ENCODE peak calls at places on chromosomes 4 and X, in five cellular contexts. Z is neural progenitor cell, K is A549, A is fibroblast of lung, Y is HCT116. B is an unnamed sample.

GRCh38 chrX:21374163-21374993 is at the start of gene CNKSR2:
- DNase-seq in Z (peak; percentile 80), K (peak; percentile 78), A (peak; percentile 19), Y (no peak), B (no peak)

GRCh38 chrX:153882086-153882498 is 3.9 kb downstream of the L1CAM start:
- DNase-seq in Z (no peak), K (no peak), A (no peak), Y (no peak), B (no peak)

GRCh38 chr4:147830987-147831386 is 99.1 kb downstream of the ARHGAP10 start:
- DNase-seq in Z (no peak), K (peak; percentile 18), A (peak; percentile 63), Y (no peak), B (no peak)

GRCh38 chrX:67612231-67612630 is 68.4 kb downstream of the AR start:
- DNase-seq in Z (no peak), K (peak; percentile 75), A (no peak), Y (no peak), B (no peak)

GRCh38 chr4:185395255-185395955 is at the start of gene LRP2BP:
- DNase-seq in Z (no peak), K (no peak), A (peak; percentile 97), Y (no peak), B (peak; percentile 29)

GRCh38 chr4:154416183-154416543 is 75.4 kb downstream of the DCHS2 start:
- DNase-seq in Z (peak; percentile 68), K (peak; percentile 6), A (peak; percentile 1), Y (no peak), B (peak; percentile 35)

GRCh38 chr4:80608285-80608980 is 272.9 kb downstream of the CFAP299 start:
- DNase-seq in Z (no peak), K (no peak), A (peak; percentile 79), Y (no peak), B (no peak)

GRCh38 chr4:70721747-70722146 is at the start of gene RUFY3:
- DNase-seq in Z (peak; percentile 48), K (no peak), A (peak; percentile 98), Y (no peak), B (no peak)

GRCh38 chr4:100168521-100168920 is 21.7 kb downstream of the DDIT4L start:
- DNase-seq in Z (no peak), K (no peak), A (peak; percentile 30), Y (no peak), B (no peak)

GRCh38 chrX:136577562-136577961 is 45.5 kb downstream of the VGLL1 start:
- DNase-seq in Z (peak; percentile 67), K (peak; percentile 44), A (peak; percentile 55), Y (peak; percentile 24), B (peak; percentile 34)

GRCh38 chr4:91502365-91502764 is 801.4 kb upstream of the GRID2 start:
- DNase-seq in Z (peak; percentile 44), K (no peak), A (no peak), Y (peak; percentile 18), B (no peak)

GRCh38 chr4:154064244-154064643 is 275.4 kb upstream of the SFRP2 start:
- DNase-seq in Z (no peak), K (no peak), A (no peak), Y (no peak), B (no peak)

GRCh38 chr4:135123632-135124031 is 922.0 kb upstream of the PABPC4L start:
- DNase-seq in Z (no peak), K (no peak), A (peak; percentile 54), Y (no peak), B (no peak)

GRCh38 chrX:81377329-81377728 is 175.4 kb downstream of the SH3BGRL start:
- DNase-seq in Z (peak; percentile 4), K (peak; percentile 26), A (peak; percentile 51), Y (no peak), B (peak; percentile 23)

GRCh38 chr4:140296335-140296753 is 77.1 kb upstream of the SCOC start:
- DNase-seq in Z (no peak), K (peak; percentile 17), A (peak; percentile 94), Y (peak; percentile 27), B (no peak)

GRCh38 chr4:45004847-45005565 is 278.6 kb upstream of the GNPDA2 start:
- DNase-seq in Z (no peak), K (no peak), A (no peak), Y (no peak), B (no peak)

GRCh38 chrX:150907474-150907873 is 9.0 kb upstream of the CD99L2 start:
- DNase-seq in Z (no peak), K (no peak), A (no peak), Y (no peak), B (no peak)

GRCh38 chr4:173171098-173171497 is 2.5 kb downstream of the GALNT7 start:
- DNase-seq in Z (peak; percentile 45), K (peak; percentile 38), A (peak; percentile 50), Y (no peak), B (peak; percentile 36)

GRCh38 chr4:121653986-121654385 is 42.8 kb downstream of the ANXA5 start:
- DNase-seq in Z (no peak), K (no peak), A (no peak), Y (no peak), B (no peak)

GRCh38 chr4:10703146-10703545 is 18.6 kb upstream of the CLNK start:
- DNase-seq in Z (no peak), K (no peak), A (peak; percentile 30), Y (no peak), B (no peak)

GRCh38 chr4:38601244-38601915 is 62.6 kb upstream of the KLF3 start:
- DNase-seq in Z (no peak), K (peak; percentile 44), A (peak; percentile 72), Y (no peak), B (no peak)

GRCh38 chr4:61336911-61337310 is 136.8 kb downstream of the ADGRL3 start:
- DNase-seq in Z (peak; percentile 71), K (no peak), A (no peak), Y (no peak), B (no peak)

GRCh38 chrX:1700757-1701156 is 85.9 kb downstream of the ASMT start:
- DNase-seq in Z (no peak), K (peak; percentile 48), A (no peak), Y (no peak), B (no peak)

GRCh38 chr4:576991-577498 is 950 bp upstream of the TMEM271 start:
- DNase-seq in Z (peak; percentile 36), K (no peak), A (no peak), Y (no peak), B (no peak)

GRCh38 chr4:576245-576821 is at the start of gene TMEM271:
- DNase-seq in Z (peak; percentile 24), K (no peak), A (no peak), Y (no peak), B (no peak)

GRCh38 chr4:578451-579443 is 2.7 kb upstream of the TMEM271 start:
- DNase-seq in Z (no peak), K (no peak), A (no peak), Y (no peak), B (no peak)

GRCh38 chr4:579543-580175 is 3.6 kb upstream of the TMEM271 start:
- DNase-seq in Z (no peak), K (no peak), A (no peak), Y (no peak), B (peak; percentile 27)

GRCh38 chr4:577499-578450 is 1.7 kb upstream of the TMEM271 start:
- DNase-seq in Z (peak; percentile 70), K (no peak), A (peak; percentile 32), Y (no peak), B (no peak)
- H3K4me1 ChIP-seq in Z (peaks cover 6% of the 10 kb centered on the region), K (no peaks in the 10 kb centered on the region), A (no peaks in the 10 kb centered on the region), Y (no peaks in the 10 kb centered on the region), B (no peaks in the 10 kb centered on the region)

DNA sequence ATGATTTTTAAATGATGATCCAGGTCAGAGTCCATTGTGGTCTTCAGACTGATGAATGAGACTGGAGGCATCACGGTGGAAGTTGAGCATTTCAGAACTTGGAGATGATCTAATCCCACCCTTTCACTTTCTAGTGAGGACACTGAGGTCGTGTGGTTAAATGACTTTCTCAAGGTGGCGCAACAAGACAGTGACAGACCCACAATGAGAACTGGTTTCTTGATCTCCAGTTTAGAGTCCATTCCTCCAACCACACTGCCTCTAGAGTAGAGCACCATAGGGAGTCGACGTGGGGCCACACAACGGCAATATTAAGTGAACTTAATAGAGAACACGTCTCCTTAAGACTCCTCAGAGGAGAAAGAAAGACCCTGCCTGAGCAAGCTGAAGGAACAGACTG is 381.0 kb downstream of the UNC5C start:
- DNase-seq in Z (peak; percentile 12), K (no peak), A (no peak), Y (no peak), B (peak; percentile 50)
- TF ChIP-seq CTCF in Z (no peak), K (no peak), A (no peak), Y (peak; percentile 17), B (peak; percentile 66)

GRCh38 chrX:103397707-103398106 is 21.4 kb downstream of the BEX3 start:
- DNase-seq in Z (no peak), K (no peak), A (no peak), Y (no peak), B (no peak)

GRCh38 chrX:103398321-103398937 is 22.1 kb downstream of the BEX3 start:
- DNase-seq in Z (no peak), K (peak; percentile 64), A (peak; percentile 88), Y (peak; percentile 37), B (no peak)

GRCh38 chrX:103399744-103400143 is 23.4 kb downstream of the BEX3 start:
- DNase-seq in Z (no peak), K (no peak), A (peak; percentile 44), Y (no peak), B (no peak)

GRCh38 chrX:103396186-103396585 is 19.8 kb downstream of the BEX3 start:
- DNase-seq in Z (no peak), K (no peak), A (no peak), Y (no peak), B (no peak)

GRCh38 chrX:103396660-103397059 is 20.3 kb downstream of the BEX3 start:
- DNase-seq in Z (no peak), K (no peak), A (no peak), Y (no peak), B (no peak)
- H3K4me2 ChIP-seq in Z (no peak overlapping the region), K (no peak overlapping the region), A (no peak overlapping the region), Y (peak overlapping the region; percentile 12), B (no peak overlapping the region)

GRCh38 chr4:118962540-118962939 is 73.9 kb downstream of the SYNPO2 start:
- DNase-seq in Z (no peak), K (no peak), A (no peak), Y (no peak), B (no peak)

GRCh38 chr4:118953276-118953675 is 64.6 kb downstream of the SYNPO2 start:
- DNase-seq in Z (no peak), K (no peak), A (no peak), Y (no peak), B (no peak)

GRCh38 chr4:118955515-118955914 is 66.9 kb downstream of the SYNPO2 start:
- DNase-seq in Z (no peak), K (no peak), A (peak; percentile 78), Y (no peak), B (no peak)

GRCh38 chr4:118954246-118954645 is 65.6 kb downstream of the SYNPO2 start:
- DNase-seq in Z (no peak), K (peak; percentile 16), A (peak; percentile 68), Y (peak; percentile 15), B (peak; percentile 4)

DNA sequence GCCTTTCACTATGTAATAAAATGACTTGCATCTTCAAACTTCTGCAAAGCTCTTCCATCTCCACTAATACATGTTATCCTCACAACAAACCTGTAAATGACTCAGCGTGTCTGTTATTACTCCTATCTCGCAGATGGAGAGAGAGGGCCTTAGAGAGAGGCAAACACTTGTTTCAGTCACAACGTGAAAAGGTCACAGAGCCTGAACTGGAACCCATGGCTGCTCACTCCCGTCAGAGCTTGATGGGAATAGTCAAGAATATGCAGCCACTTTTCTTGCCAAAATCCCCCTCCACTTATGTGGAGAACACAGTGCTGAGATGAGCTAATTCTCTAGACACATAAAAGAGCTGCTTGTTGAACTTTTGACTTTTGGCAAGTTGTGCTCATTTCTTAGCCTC is 69.0 kb downstream of the SYNPO2 start:
- DNase-seq in Z (no peak), K (no peak), A (no peak), Y (no peak), B (no peak)
- H3K4me1 ChIP-seq in Z (no peaks in the 10 kb centered on the region), K (no peaks in the 10 kb centered on the region), A (peaks cover 3% of the 10 kb centered on the region), Y (no peaks in the 10 kb centered on the region), B (no peaks in the 10 kb centered on the region)

GRCh38 chr4:27000820-27001219 is 140.2 kb downstream of the STIM2 start:
- DNase-seq in Z (no peak), K (peak; percentile 14), A (no peak), Y (no peak), B (peak; percentile 70)
- TF ChIP-seq CTCF in Z (peak; percentile 25), K (no peak), A (no peak), Y (no peak), B (peak; percentile 77)

B was measured in OCI-LY7.